ENCODE peak calls at places on chromosomes 1 and 21, in nine cellular contexts. One of them, this sample, is unnamed.

GRCh38 chr1:37038079-37038702 is 3.9 kb upstream of the GRIK3 start:
- DNase-seq in GM23338: peak
- DNase-seq in K562: peak
- DNase-seq in PC-3: peak
- DNase-seq in HCT116: peak
- DNase-seq in fibroblast of lung: no peak
- DNase-seq in neural progenitor cell: peak
- DNase-seq in endothelial cell of umbilical vein: no peak
- DNase-seq in PC-9: no peak
- DNase-seq in this sample: no peak

GRCh38 chr1:32250893-32251716 is at the start of gene LCK:
- DNase-seq in GM23338: peak
- DNase-seq in K562: no peak
- DNase-seq in PC-3: no peak
- DNase-seq in HCT116: no peak
- DNase-seq in fibroblast of lung: no peak
- DNase-seq in neural progenitor cell: no peak
- DNase-seq in endothelial cell of umbilical vein: no peak
- DNase-seq in PC-9: no peak
- DNase-seq in this sample: peak

GRCh38 chr1:219659682-219660081 is 46.8 kb upstream of the ZC3H11B start:
- DNase-seq in GM23338: peak
- DNase-seq in K562: no peak
- DNase-seq in PC-3: peak
- DNase-seq in HCT116: no peak
- DNase-seq in fibroblast of lung: peak
- DNase-seq in neural progenitor cell: no peak
- DNase-seq in endothelial cell of umbilical vein: no peak
- DNase-seq in PC-9: no peak
- DNase-seq in this sample: no peak

GRCh38 chr1:59967141-59967697 is 40.6 kb upstream of the CYP2J2 start:
- DNase-seq in GM23338: no peak
- DNase-seq in K562: peak
- DNase-seq in PC-3: peak
- DNase-seq in HCT116: no peak
- DNase-seq in fibroblast of lung: peak
- DNase-seq in neural progenitor cell: peak
- DNase-seq in endothelial cell of umbilical vein: peak
- DNase-seq in PC-9: no peak
- DNase-seq in this sample: no peak

GRCh38 chr1:205133287-205133686 is 11.5 kb upstream of the RBBP5 start:
- DNase-seq in GM23338: no peak
- DNase-seq in K562: no peak
- DNase-seq in PC-3: no peak
- DNase-seq in HCT116: no peak
- DNase-seq in fibroblast of lung: no peak
- DNase-seq in neural progenitor cell: no peak
- DNase-seq in endothelial cell of umbilical vein: no peak
- DNase-seq in PC-9: no peak
- DNase-seq in this sample: no peak

GRCh38 chr21:38250991-38251418 is 5.8 kb upstream of the KCNJ15 start:
- DNase-seq in GM23338: peak
- DNase-seq in K562: no peak
- DNase-seq in PC-3: no peak
- DNase-seq in HCT116: no peak
- DNase-seq in fibroblast of lung: peak
- DNase-seq in neural progenitor cell: no peak
- DNase-seq in endothelial cell of umbilical vein: no peak
- DNase-seq in PC-9: no peak
- DNase-seq in this sample: no peak

GRCh38 chr1:161702250-161702649 is 4.8 kb upstream of the FCRLA start:
- DNase-seq in GM23338: no peak
- DNase-seq in K562: no peak
- DNase-seq in PC-3: peak
- DNase-seq in HCT116: no peak
- DNase-seq in fibroblast of lung: no peak
- DNase-seq in neural progenitor cell: no peak
- DNase-seq in endothelial cell of umbilical vein: no peak
- DNase-seq in PC-9: no peak
- DNase-seq in this sample: no peak

GRCh38 chr1:192766876-192767275 is 42.0 kb upstream of the RGS2 start:
- DNase-seq in GM23338: peak
- DNase-seq in K562: no peak
- DNase-seq in PC-3: no peak
- DNase-seq in HCT116: no peak
- DNase-seq in fibroblast of lung: no peak
- DNase-seq in neural progenitor cell: peak
- DNase-seq in endothelial cell of umbilical vein: no peak
- DNase-seq in PC-9: no peak
- DNase-seq in this sample: no peak

GRCh38 chr1:43239484-43239883 is 30.3 kb upstream of the TMEM125 start:
- DNase-seq in GM23338: no peak
- DNase-seq in K562: no peak
- DNase-seq in PC-3: no peak
- DNase-seq in HCT116: no peak
- DNase-seq in fibroblast of lung: no peak
- DNase-seq in neural progenitor cell: no peak
- DNase-seq in endothelial cell of umbilical vein: no peak
- DNase-seq in PC-9: no peak
- DNase-seq in this sample: no peak

GRCh38 chr1:43241352-43241953 is 28.3 kb upstream of the TMEM125 start:
- DNase-seq in GM23338: no peak
- DNase-seq in K562: no peak
- DNase-seq in PC-3: peak
- DNase-seq in HCT116: no peak
- DNase-seq in fibroblast of lung: peak
- DNase-seq in neural progenitor cell: no peak
- DNase-seq in endothelial cell of umbilical vein: no peak
- DNase-seq in PC-9: peak
- DNase-seq in this sample: no peak

GRCh38 chr1:43238104-43238503 is 31.7 kb upstream of the TMEM125 start:
- DNase-seq in GM23338: peak
- DNase-seq in K562: peak
- DNase-seq in PC-3: peak
- DNase-seq in HCT116: peak
- DNase-seq in fibroblast of lung: peak
- DNase-seq in neural progenitor cell: peak
- DNase-seq in endothelial cell of umbilical vein: peak
- DNase-seq in PC-9: peak
- DNase-seq in this sample: no peak

GRCh38 chr1:43237131-43237530 is 32.7 kb upstream of the TMEM125 start:
- DNase-seq in GM23338: no peak
- DNase-seq in K562: no peak
- DNase-seq in PC-3: no peak
- DNase-seq in HCT116: no peak
- DNase-seq in fibroblast of lung: peak
- DNase-seq in neural progenitor cell: no peak
- DNase-seq in endothelial cell of umbilical vein: no peak
- DNase-seq in PC-9: no peak
- DNase-seq in this sample: no peak

GRCh38 chr1:43238991-43239469 is 30.8 kb upstream of the TMEM125 start:
- DNase-seq in GM23338: no peak
- DNase-seq in K562: no peak
- DNase-seq in PC-3: no peak
- DNase-seq in HCT116: no peak
- DNase-seq in fibroblast of lung: no peak
- DNase-seq in neural progenitor cell: no peak
- DNase-seq in endothelial cell of umbilical vein: no peak
- DNase-seq in PC-9: no peak
- DNase-seq in this sample: no peak
- H3K4me3 ChIP-seq in GM23338: no peak
- H3K4me3 ChIP-seq in K562: no peak
- H3K4me3 ChIP-seq in PC-3: no peak
- H3K4me3 ChIP-seq in HCT116: no peak
- H3K4me3 ChIP-seq in fibroblast of lung: no peak
- H3K4me3 ChIP-seq in neural progenitor cell: no peak
- H3K4me3 ChIP-seq in endothelial cell of umbilical vein: no peak
- H3K4me3 ChIP-seq in PC-9: no peak
- H3K4me3 ChIP-seq in this sample: no peak

GRCh38 chr1:84995484-84996334 is 1.2 kb downstream of the MCOLN2 start:
- DNase-seq in GM23338: no peak
- DNase-seq in K562: no peak
- DNase-seq in PC-3: peak
- DNase-seq in HCT116: no peak
- DNase-seq in fibroblast of lung: no peak
- DNase-seq in neural progenitor cell: no peak
- DNase-seq in endothelial cell of umbilical vein: no peak
- DNase-seq in PC-9: no peak
- DNase-seq in this sample: no peak

GRCh38 chr1:85001742-85002141 is 4.8 kb upstream of the MCOLN2 start:
- DNase-seq in GM23338: no peak
- DNase-seq in K562: no peak
- DNase-seq in PC-3: no peak
- DNase-seq in HCT116: no peak
- DNase-seq in fibroblast of lung: no peak
- DNase-seq in neural progenitor cell: no peak
- DNase-seq in endothelial cell of umbilical vein: no peak
- DNase-seq in PC-9: no peak
- DNase-seq in this sample: no peak

GRCh38 chr1:84996846-84997666 is at the start of gene MCOLN2:
- DNase-seq in GM23338: peak
- DNase-seq in K562: peak
- DNase-seq in PC-3: peak
- DNase-seq in HCT116: no peak
- DNase-seq in fibroblast of lung: peak
- DNase-seq in neural progenitor cell: peak
- DNase-seq in endothelial cell of umbilical vein: no peak
- DNase-seq in PC-9: peak
- DNase-seq in this sample: no peak

GRCh38 chr1:84998642-84999280 is 1.8 kb upstream of the MCOLN2 start:
- DNase-seq in GM23338: peak
- DNase-seq in K562: no peak
- DNase-seq in PC-3: peak
- DNase-seq in HCT116: no peak
- DNase-seq in fibroblast of lung: peak
- DNase-seq in neural progenitor cell: peak
- DNase-seq in endothelial cell of umbilical vein: no peak
- DNase-seq in PC-9: no peak
- DNase-seq in this sample: no peak

DNA sequence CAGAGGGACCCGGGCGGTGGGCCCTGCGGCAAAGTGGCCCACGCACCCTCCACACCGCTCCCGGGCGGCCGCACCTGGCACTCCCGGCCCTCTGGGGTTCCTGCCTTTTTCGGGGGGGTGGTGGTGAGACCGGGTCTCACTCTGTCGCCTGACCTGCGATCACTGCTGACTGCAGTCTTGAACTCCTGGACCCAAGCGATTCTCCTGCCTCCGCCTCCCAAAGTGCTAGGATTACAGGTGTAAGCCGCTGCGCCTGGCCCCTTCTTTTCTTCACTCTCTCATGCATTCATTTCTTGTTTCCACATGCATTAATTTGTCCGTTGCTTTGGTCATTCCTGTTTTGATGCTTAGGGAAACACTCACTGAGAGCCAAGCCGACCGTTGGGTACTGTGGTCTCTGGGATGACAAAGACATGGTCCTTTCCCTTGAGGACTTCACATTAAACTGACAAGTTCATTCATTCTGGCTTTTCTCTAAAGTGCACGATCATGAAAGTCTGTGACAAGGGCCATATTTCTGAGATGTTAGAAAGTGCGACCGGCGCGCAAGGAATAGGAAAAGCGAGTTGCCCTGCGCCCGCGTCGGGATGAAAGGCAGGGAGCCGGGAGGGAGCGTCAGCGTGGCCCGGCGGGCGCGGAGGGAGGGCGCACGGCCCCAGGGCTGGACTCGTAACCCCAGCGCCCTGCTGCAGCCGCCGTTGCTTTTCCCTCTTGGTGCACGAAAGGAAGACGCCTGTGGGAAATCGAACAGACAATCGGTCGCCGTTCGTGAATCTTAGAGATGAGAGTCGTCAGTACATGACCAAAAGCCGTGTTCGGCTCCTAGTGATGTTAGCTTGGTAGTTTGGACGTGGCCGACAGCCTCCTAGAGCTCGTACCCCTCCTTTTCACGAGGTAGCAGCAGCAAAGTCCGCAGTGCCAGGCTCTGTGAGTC is 1.0 kb upstream of the MCOLN2 start:
- DNase-seq in GM23338: peak
- DNase-seq in K562: no peak
- DNase-seq in PC-3: peak
- DNase-seq in HCT116: no peak
- DNase-seq in fibroblast of lung: peak
- DNase-seq in neural progenitor cell: peak
- DNase-seq in endothelial cell of umbilical vein: no peak
- DNase-seq in PC-9: no peak
- DNase-seq in this sample: no peak
- TF ChIP-seq EZH2 in GM23338: peak
- TF ChIP-seq EZH2 in K562: no peak
- TF ChIP-seq EZH2 in PC-3: no peak
- TF ChIP-seq EZH2 in HCT116: no peak
- TF ChIP-seq EZH2 in fibroblast of lung: peak
- TF ChIP-seq EZH2 in neural progenitor cell: peak
- TF ChIP-seq EZH2 in endothelial cell of umbilical vein: peak
- TF ChIP-seq EZH2 in PC-9: no peak
- TF ChIP-seq EZH2 in this sample: no peak

GRCh38 chr1:210715072-210715471 is 386.4 kb downstream of the HHAT start:
- DNase-seq in GM23338: no peak
- DNase-seq in K562: peak
- DNase-seq in PC-3: no peak
- DNase-seq in HCT116: no peak
- DNase-seq in fibroblast of lung: peak
- DNase-seq in neural progenitor cell: no peak
- DNase-seq in endothelial cell of umbilical vein: no peak
- DNase-seq in PC-9: no peak
- DNase-seq in this sample: no peak

GRCh38 chr1:210707300-210707699 is 378.6 kb downstream of the HHAT start:
- DNase-seq in GM23338: no peak
- DNase-seq in K562: no peak
- DNase-seq in PC-3: no peak
- DNase-seq in HCT116: no peak
- DNase-seq in fibroblast of lung: no peak
- DNase-seq in neural progenitor cell: no peak
- DNase-seq in endothelial cell of umbilical vein: no peak
- DNase-seq in PC-9: no peak
- DNase-seq in this sample: no peak

GRCh38 chr1:210709694-210710093 is 381.0 kb downstream of the HHAT start:
- DNase-seq in GM23338: no peak
- DNase-seq in K562: no peak
- DNase-seq in PC-3: no peak
- DNase-seq in HCT116: no peak
- DNase-seq in fibroblast of lung: peak
- DNase-seq in neural progenitor cell: no peak
- DNase-seq in endothelial cell of umbilical vein: no peak
- DNase-seq in PC-9: no peak
- DNase-seq in this sample: no peak

GRCh38 chr1:210706246-210706645 is 377.5 kb downstream of the HHAT start:
- DNase-seq in GM23338: no peak
- DNase-seq in K562: no peak
- DNase-seq in PC-3: no peak
- DNase-seq in HCT116: no peak
- DNase-seq in fibroblast of lung: no peak
- DNase-seq in neural progenitor cell: no peak
- DNase-seq in endothelial cell of umbilical vein: no peak
- DNase-seq in PC-9: no peak
- DNase-seq in this sample: no peak

GRCh38 chr1:210711825-210712224 is 383.1 kb downstream of the HHAT start:
- DNase-seq in GM23338: peak
- DNase-seq in K562: peak
- DNase-seq in PC-3: no peak
- DNase-seq in HCT116: no peak
- DNase-seq in fibroblast of lung: no peak
- DNase-seq in neural progenitor cell: no peak
- DNase-seq in endothelial cell of umbilical vein: no peak
- DNase-seq in PC-9: no peak
- DNase-seq in this sample: no peak
- TF ChIP-seq CTCF in GM23338: peak
- TF ChIP-seq CTCF in K562: no peak
- TF ChIP-seq CTCF in PC-3: no peak
- TF ChIP-seq CTCF in HCT116: peak
- TF ChIP-seq CTCF in fibroblast of lung: no peak
- TF ChIP-seq CTCF in neural progenitor cell: peak
- TF ChIP-seq CTCF in endothelial cell of umbilical vein: no peak
- TF ChIP-seq CTCF in PC-9: no peak
- TF ChIP-seq CTCF in this sample: no peak

GRCh38 chr1:114853584-114853983 is 1.1 kb upstream of the SYCP1 start:
- DNase-seq in GM23338: no peak
- DNase-seq in K562: no peak
- DNase-seq in PC-3: no peak
- DNase-seq in HCT116: no peak
- DNase-seq in fibroblast of lung: no peak
- DNase-seq in neural progenitor cell: no peak
- DNase-seq in endothelial cell of umbilical vein: no peak
- DNase-seq in PC-9: no peak
- DNase-seq in this sample: no peak

GRCh38 chr1:114854693-114855320 is at the start of gene SYCP1:
- DNase-seq in GM23338: peak
- DNase-seq in K562: peak
- DNase-seq in PC-3: no peak
- DNase-seq in HCT116: no peak
- DNase-seq in fibroblast of lung: no peak
- DNase-seq in neural progenitor cell: peak
- DNase-seq in endothelial cell of umbilical vein: no peak
- DNase-seq in PC-9: no peak
- DNase-seq in this sample: no peak
- H3K4me3 ChIP-seq in GM23338: peak
- H3K4me3 ChIP-seq in K562: no peak
- H3K4me3 ChIP-seq in PC-3: no peak
- H3K4me3 ChIP-seq in HCT116: no peak
- H3K4me3 ChIP-seq in fibroblast of lung: no peak
- H3K4me3 ChIP-seq in neural progenitor cell: peak
- H3K4me3 ChIP-seq in endothelial cell of umbilical vein: peak
- H3K4me3 ChIP-seq in PC-9: no peak
- H3K4me3 ChIP-seq in this sample: no peak

This sample was measured in DND-41.